ENCODE peak calls at places on chromosomes 4 and X, in ten cellular contexts. O is activated naive CD8-positive, alpha-beta T cell treated with anti-CD3 and anti-CD28 coated beads, Interleukin-2, amount 50 U/mL, for 24 hours; H is MV-4-11; X is AML-193; B is aorta; J is stimulated activated CD4-positive, alpha-beta T cell treated with anti-CD3 and anti-CD28 coated beads, Interleukin-4, amount 100 ng/mL, for 24 hours; A is NCI-H446 treated with DMSO at 0.1 percent for 48 hours; C is right lobe of liver; I is PC-3; V is mesendoderm. R is an unnamed sample.

GRCh38 chr4:76206222-76206942 is 7.2 kb downstream of the SCARB2 start:
- DNase-seq in O (no peak), H (no peak), X (no peak), B (no peak), J (no peak), A (no peak), C (no peak), I (no peak), V (no peak), R (no peak)

GRCh38 chrX:107775734-107776511 is at the start of gene TSC22D3:
- DNase-seq in O (peak), H (peak), X (peak), B (peak), J (peak), A (no peak), C (peak), I (peak), V (peak), R (peak)

GRCh38 chrX:20451936-20452335 is 185.2 kb upstream of the RPS6KA3 start:
- DNase-seq in O (no peak), H (no peak), X (no peak), B (no peak), J (no peak), A (peak), C (no peak), I (no peak), V (no peak), R (no peak)

GRCh38 chr4:42359686-42360085 is 37.6 kb upstream of the SHISA3 start:
- DNase-seq in O (no peak), H (no peak), X (no peak), B (no peak), J (no peak), A (no peak), C (no peak), I (no peak), V (no peak), R (no peak)

GRCh38 chr4:6731301-6731641 is 15.3 kb downstream of the BLOC1S4 start:
- DNase-seq in O (no peak), H (no peak), X (no peak), B (no peak), J (no peak), A (no peak), C (no peak), I (no peak), V (no peak), R (no peak)

GRCh38 chr4:4248885-4249203 is 821 bp upstream of the TMEM128 start:
- DNase-seq in O (no peak), H (no peak), X (no peak), B (no peak), J (no peak), A (no peak), C (no peak), I (no peak), V (no peak), R (no peak)

GRCh38 chr4:101366331-101366730 is 19.0 kb upstream of the PPP3CA start:
- DNase-seq in O (no peak), H (no peak), X (no peak), B (no peak), J (no peak), A (no peak), C (no peak), I (no peak), V (no peak), R (no peak)

GRCh38 chrX:129959493-129959832 is 23.0 kb upstream of the BCORL1 start:
- DNase-seq in O (no peak), H (no peak), X (no peak), B (no peak), J (no peak), A (no peak), C (no peak), I (no peak), V (peak), R (no peak)

GRCh38 chrX:104335765-104336164 is 81.0 kb upstream of the ESX1 start:
- DNase-seq in O (no peak), H (peak), X (no peak), B (no peak), J (no peak), A (no peak), C (no peak), I (peak), V (no peak), R (peak)

GRCh38 chr4:79682801-79683217 is 274.8 kb upstream of the GK2 start:
- DNase-seq in O (no peak), H (no peak), X (no peak), B (peak), J (no peak), A (peak), C (no peak), I (no peak), V (no peak), R (no peak)

GRCh38 chrX:40469316-40469715 is 111.5 kb upstream of the ATP6AP2 start:
- DNase-seq in O (no peak), H (no peak), X (no peak), B (no peak), J (no peak), A (no peak), C (no peak), I (peak), V (no peak), R (no peak)